ENCODE peak calls at places on chromosomes 3 and 15, in eight cellular contexts. One of them, this sample, is unnamed.

GRCh38 chr3:170062068-170062467 is 24.3 kb downstream of the GPR160 start:
- DNase-seq in endodermal cell: no peak
- DNase-seq in SJSA1: no peak
- DNase-seq in fibroblast of lung: no peak
- DNase-seq in sigmoid colon: no peak
- DNase-seq in breast epithelium: no peak
- DNase-seq in thoracic aorta: no peak
- DNase-seq in heart left ventricle: no peak
- DNase-seq in this sample: no peak

GRCh38 chr3:125125822-125126245 is 70.0 kb upstream of the HEG1 start:
- DNase-seq in thoracic aorta: no peak
- DNase-seq in SJSA1: no peak
- DNase-seq in heart left ventricle: no peak
- DNase-seq in fibroblast of lung: peak; percentile 100
- DNase-seq in sigmoid colon: no peak
- DNase-seq in endodermal cell: no peak
- DNase-seq in breast epithelium: no peak
- DNase-seq in this sample: peak; percentile 100

GRCh38 chr3:41498847-41499246 is 299.5 kb downstream of the CTNNB1 start:
- DNase-seq in breast epithelium: no peak
- DNase-seq in sigmoid colon: no peak
- DNase-seq in fibroblast of lung: no peak
- DNase-seq in endodermal cell: no peak
- DNase-seq in heart left ventricle: no peak
- DNase-seq in thoracic aorta: no peak
- DNase-seq in SJSA1: no peak
- DNase-seq in this sample: no peak

GRCh38 chr3:179322481-179323196 is at the start of gene ZNF639:
- DNase-seq in heart left ventricle: peak; percentile 92
- DNase-seq in fibroblast of lung: peak; percentile 85
- DNase-seq in sigmoid colon: peak; percentile 91
- DNase-seq in endodermal cell: peak; percentile 94
- DNase-seq in thoracic aorta: peak; percentile 32
- DNase-seq in breast epithelium: peak; percentile 58
- DNase-seq in SJSA1: peak; percentile 86
- DNase-seq in this sample: peak; percentile 76

GRCh38 chr15:63380151-63380827 is 1.4 kb downstream of the CA12 start:
- DNase-seq in endodermal cell: no peak
- DNase-seq in SJSA1: no peak
- DNase-seq in breast epithelium: no peak
- DNase-seq in thoracic aorta: no peak
- DNase-seq in sigmoid colon: no peak
- DNase-seq in fibroblast of lung: no peak
- DNase-seq in heart left ventricle: no peak
- DNase-seq in this sample: peak; percentile 15

GRCh38 chr15:48052871-48053383 is 67.9 kb upstream of the SLC24A5 start:
- DNase-seq in SJSA1: no peak
- DNase-seq in thoracic aorta: no peak
- DNase-seq in endodermal cell: no peak
- DNase-seq in fibroblast of lung: peak; percentile 56
- DNase-seq in heart left ventricle: no peak
- DNase-seq in breast epithelium: no peak
- DNase-seq in sigmoid colon: no peak
- DNase-seq in this sample: peak; percentile 46

GRCh38 chr3:129448187-129448895 is 8.3 kb downstream of the IFT122 start:
- DNase-seq in fibroblast of lung: no peak
- DNase-seq in SJSA1: no peak
- DNase-seq in endodermal cell: peak; percentile 62
- DNase-seq in breast epithelium: no peak
- DNase-seq in heart left ventricle: no peak
- DNase-seq in sigmoid colon: no peak
- DNase-seq in thoracic aorta: no peak
- DNase-seq in this sample: no peak

GRCh38 chr3:126052196-126053058 is 31.5 kb downstream of the SLC41A3 start:
- DNase-seq in heart left ventricle: no peak
- DNase-seq in endodermal cell: no peak
- DNase-seq in thoracic aorta: no peak
- DNase-seq in breast epithelium: no peak
- DNase-seq in fibroblast of lung: no peak
- DNase-seq in SJSA1: no peak
- DNase-seq in sigmoid colon: no peak
- DNase-seq in this sample: no peak

GRCh38 chr3:189229421-189229820 is 57.6 kb downstream of the TPRG1 start:
- DNase-seq in thoracic aorta: no peak
- DNase-seq in breast epithelium: no peak
- DNase-seq in SJSA1: no peak
- DNase-seq in heart left ventricle: no peak
- DNase-seq in endodermal cell: no peak
- DNase-seq in fibroblast of lung: no peak
- DNase-seq in sigmoid colon: no peak
- DNase-seq in this sample: no peak

GRCh38 chr3:4938583-4938982 is 40.7 kb upstream of the BHLHE40 start:
- DNase-seq in heart left ventricle: no peak
- DNase-seq in breast epithelium: no peak
- DNase-seq in SJSA1: no peak
- DNase-seq in endodermal cell: no peak
- DNase-seq in fibroblast of lung: no peak
- DNase-seq in sigmoid colon: no peak
- DNase-seq in thoracic aorta: no peak
- DNase-seq in this sample: no peak

GRCh38 chr3:71201939-71202338 is 381.6 kb downstream of the FOXP1 start:
- DNase-seq in endodermal cell: peak; percentile 50
- DNase-seq in heart left ventricle: no peak
- DNase-seq in sigmoid colon: peak; percentile 89
- DNase-seq in breast epithelium: peak; percentile 60
- DNase-seq in SJSA1: no peak
- DNase-seq in fibroblast of lung: peak; percentile 78
- DNase-seq in thoracic aorta: peak; percentile 52
- DNase-seq in this sample: peak; percentile 69

GRCh38 chr3:170130532-170130931 is 51.0 kb downstream of the PHC3 start:
- DNase-seq in endodermal cell: no peak
- DNase-seq in thoracic aorta: no peak
- DNase-seq in heart left ventricle: no peak
- DNase-seq in SJSA1: no peak
- DNase-seq in sigmoid colon: no peak
- DNase-seq in fibroblast of lung: no peak
- DNase-seq in breast epithelium: no peak
- DNase-seq in this sample: no peak

GRCh38 chr15:45616901-45617323 is 17.9 kb upstream of the SQOR start:
- DNase-seq in heart left ventricle: no peak
- DNase-seq in endodermal cell: no peak
- DNase-seq in thoracic aorta: no peak
- DNase-seq in sigmoid colon: no peak
- DNase-seq in fibroblast of lung: no peak
- DNase-seq in breast epithelium: no peak
- DNase-seq in SJSA1: no peak
- DNase-seq in this sample: no peak

GRCh38 chr15:66765478-66766281 is 63.6 kb downstream of the SMAD6 start:
- DNase-seq in breast epithelium: peak; percentile 72
- DNase-seq in SJSA1: peak; percentile 95
- DNase-seq in heart left ventricle: no peak
- DNase-seq in endodermal cell: no peak
- DNase-seq in thoracic aorta: no peak
- DNase-seq in fibroblast of lung: peak; percentile 77
- DNase-seq in sigmoid colon: peak; percentile 60
- DNase-seq in this sample: peak; percentile 65

GRCh38 chr3:133890037-133890436 is 5.6 kb downstream of the RAB6B start:
- DNase-seq in SJSA1: no peak
- DNase-seq in endodermal cell: no peak
- DNase-seq in sigmoid colon: no peak
- DNase-seq in heart left ventricle: no peak
- DNase-seq in breast epithelium: no peak
- DNase-seq in thoracic aorta: no peak
- DNase-seq in fibroblast of lung: no peak
- DNase-seq in this sample: no peak

DNA sequence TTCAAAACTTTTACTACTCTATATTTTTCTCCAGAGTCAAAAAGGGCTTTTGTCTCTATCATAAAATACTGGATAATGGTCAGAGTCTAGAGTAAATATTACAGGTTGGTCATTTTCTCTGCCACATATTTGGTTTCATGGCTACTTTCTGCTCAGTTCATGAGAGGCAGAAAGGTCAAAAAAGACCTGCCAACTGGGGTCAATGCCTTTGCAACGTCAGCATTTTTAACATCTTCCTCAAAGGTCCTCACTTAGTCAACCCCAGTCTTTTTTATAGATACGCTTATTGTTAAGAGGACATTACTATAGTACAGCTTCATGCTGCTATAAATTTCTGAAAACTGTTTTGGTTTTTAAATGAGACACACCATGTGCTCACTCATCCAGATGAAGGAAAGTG is 312.1 kb upstream of the ARHGEF26 start:
- DNase-seq in breast epithelium: no peak
- DNase-seq in fibroblast of lung: no peak
- DNase-seq in endodermal cell: no peak
- DNase-seq in SJSA1: no peak
- DNase-seq in thoracic aorta: no peak
- DNase-seq in sigmoid colon: no peak
- DNase-seq in heart left ventricle: no peak
- DNase-seq in this sample: no peak
- H3K27ac ChIP-seq in breast epithelium: no peak overlapping the region
- H3K27ac ChIP-seq in fibroblast of lung: no peak overlapping the region
- H3K27ac ChIP-seq in endodermal cell: no peak overlapping the region
- H3K27ac ChIP-seq in SJSA1: no peak overlapping the region
- H3K27ac ChIP-seq in thoracic aorta: no peak overlapping the region
- H3K27ac ChIP-seq in sigmoid colon: no peak overlapping the region
- H3K27ac ChIP-seq in heart left ventricle: no peak overlapping the region
- H3K27ac ChIP-seq in this sample: no peak overlapping the region

DNA sequence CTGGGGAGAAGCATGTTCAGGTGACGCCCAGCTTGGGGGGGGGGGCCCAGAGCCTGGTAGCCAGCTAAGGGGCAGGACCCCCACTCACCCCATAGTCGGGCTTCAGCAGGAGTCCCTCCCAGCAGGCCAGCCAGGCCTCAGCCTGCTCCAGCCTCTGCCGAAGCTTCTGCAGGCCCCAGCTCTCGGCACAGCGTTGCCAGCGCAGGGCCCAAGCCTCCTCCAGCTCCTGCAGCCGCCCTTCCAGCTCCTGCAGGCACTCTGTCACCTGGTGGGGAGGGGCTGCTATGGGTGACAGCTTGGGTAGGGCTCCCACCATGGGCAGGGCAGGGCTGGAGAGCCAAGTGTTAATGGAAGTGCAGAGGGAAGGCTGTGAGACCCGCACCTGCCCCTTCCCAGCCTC is 14.1 kb downstream of the PLA2G4B start:
- DNase-seq in thoracic aorta: no peak
- DNase-seq in fibroblast of lung: no peak
- DNase-seq in sigmoid colon: no peak
- DNase-seq in SJSA1: no peak
- DNase-seq in endodermal cell: peak; percentile 71
- DNase-seq in breast epithelium: no peak
- DNase-seq in heart left ventricle: no peak
- DNase-seq in this sample: no peak
- H3K27ac ChIP-seq in thoracic aorta: no peak overlapping the region
- H3K27ac ChIP-seq in fibroblast of lung: no peak overlapping the region
- H3K27ac ChIP-seq in sigmoid colon: no peak overlapping the region
- H3K27ac ChIP-seq in SJSA1: no peak overlapping the region
- H3K27ac ChIP-seq in endodermal cell: no peak overlapping the region
- H3K27ac ChIP-seq in breast epithelium: no peak overlapping the region
- H3K27ac ChIP-seq in heart left ventricle: no peak overlapping the region
- H3K27ac ChIP-seq in this sample: no peak overlapping the region

GRCh38 chr3:112470791-112471190 is 28.5 kb downstream of the BTLA start:
- DNase-seq in breast epithelium: no peak
- DNase-seq in SJSA1: no peak
- DNase-seq in fibroblast of lung: peak; percentile 87
- DNase-seq in thoracic aorta: no peak
- DNase-seq in sigmoid colon: no peak
- DNase-seq in heart left ventricle: no peak
- DNase-seq in endodermal cell: no peak
- DNase-seq in this sample: peak; percentile 88
- H3K27ac ChIP-seq in breast epithelium: no peak overlapping the region
- H3K27ac ChIP-seq in SJSA1: no peak overlapping the region
- H3K27ac ChIP-seq in fibroblast of lung: no peak overlapping the region
- H3K27ac ChIP-seq in thoracic aorta: no peak overlapping the region
- H3K27ac ChIP-seq in sigmoid colon: no peak overlapping the region
- H3K27ac ChIP-seq in heart left ventricle: no peak overlapping the region
- H3K27ac ChIP-seq in endodermal cell: no peak overlapping the region
- H3K27ac ChIP-seq in this sample: peak overlapping the region; percentile 14

GRCh38 chr15:95449229-95449628 is 881.3 kb upstream of the NR2F2 start:
- DNase-seq in endodermal cell: no peak
- DNase-seq in breast epithelium: no peak
- DNase-seq in sigmoid colon: no peak
- DNase-seq in heart left ventricle: no peak
- DNase-seq in thoracic aorta: no peak
- DNase-seq in SJSA1: no peak
- DNase-seq in fibroblast of lung: no peak
- DNase-seq in this sample: no peak

GRCh38 chr15:95448531-95449210 is 881.8 kb upstream of the NR2F2 start:
- DNase-seq in SJSA1: no peak
- DNase-seq in fibroblast of lung: peak; percentile 46
- DNase-seq in heart left ventricle: no peak
- DNase-seq in sigmoid colon: no peak
- DNase-seq in endodermal cell: no peak
- DNase-seq in breast epithelium: no peak
- DNase-seq in thoracic aorta: no peak
- DNase-seq in this sample: peak; percentile 34

GRCh38 chr15:95444860-95445259 is 885.6 kb upstream of the NR2F2 start:
- DNase-seq in SJSA1: no peak
- DNase-seq in heart left ventricle: no peak
- DNase-seq in fibroblast of lung: no peak
- DNase-seq in breast epithelium: no peak
- DNase-seq in sigmoid colon: no peak
- DNase-seq in thoracic aorta: no peak
- DNase-seq in endodermal cell: no peak
- DNase-seq in this sample: no peak

GRCh38 chr15:95446854-95447253 is 883.6 kb upstream of the NR2F2 start:
- DNase-seq in SJSA1: no peak
- DNase-seq in fibroblast of lung: no peak
- DNase-seq in breast epithelium: no peak
- DNase-seq in thoracic aorta: no peak
- DNase-seq in endodermal cell: no peak
- DNase-seq in sigmoid colon: no peak
- DNase-seq in heart left ventricle: no peak
- DNase-seq in this sample: no peak

GRCh38 chr15:95447486-95447885 is 883.0 kb upstream of the NR2F2 start:
- DNase-seq in fibroblast of lung: no peak
- DNase-seq in SJSA1: no peak
- DNase-seq in heart left ventricle: no peak
- DNase-seq in sigmoid colon: no peak
- DNase-seq in breast epithelium: no peak
- DNase-seq in thoracic aorta: no peak
- DNase-seq in endodermal cell: no peak
- DNase-seq in this sample: no peak
- H3K27ac ChIP-seq in fibroblast of lung: no peak overlapping the region
- H3K27ac ChIP-seq in SJSA1: no peak overlapping the region
- H3K27ac ChIP-seq in heart left ventricle: no peak overlapping the region
- H3K27ac ChIP-seq in sigmoid colon: no peak overlapping the region
- H3K27ac ChIP-seq in breast epithelium: no peak overlapping the region
- H3K27ac ChIP-seq in thoracic aorta: no peak overlapping the region
- H3K27ac ChIP-seq in endodermal cell: no peak overlapping the region
- H3K27ac ChIP-seq in this sample: no peak overlapping the region

GRCh38 chr3:50136714-50137405 is 18.3 kb upstream of the SEMA3F start:
- DNase-seq in SJSA1: no peak
- DNase-seq in heart left ventricle: no peak
- DNase-seq in breast epithelium: no peak
- DNase-seq in fibroblast of lung: no peak
- DNase-seq in sigmoid colon: no peak
- DNase-seq in endodermal cell: no peak
- DNase-seq in thoracic aorta: no peak
- DNase-seq in this sample: no peak
- H3K27ac ChIP-seq in SJSA1: no peak overlapping the region
- H3K27ac ChIP-seq in heart left ventricle: no peak overlapping the region
- H3K27ac ChIP-seq in breast epithelium: no peak overlapping the region
- H3K27ac ChIP-seq in fibroblast of lung: no peak overlapping the region
- H3K27ac ChIP-seq in sigmoid colon: no peak overlapping the region
- H3K27ac ChIP-seq in endodermal cell: no peak overlapping the region
- H3K27ac ChIP-seq in thoracic aorta: no peak overlapping the region
- H3K27ac ChIP-seq in this sample: no peak overlapping the region